ENCODE peak calls at places on chromosomes 3 and 15, in six cellular contexts. T is kidney, V is OCI-LY7, J is heart right ventricle, P is endothelial cell of umbilical vein, L is sigmoid colon. F is an unnamed sample.
A peak's percentile ranks its signal among the peaks of the same experiment; 100 is the strongest.

GRCh38 chr3:157475921-157476395 is 27.3 kb downstream of the VEPH1 start:
- DNase-seq in V (no peak), J (no peak), L (no peak), P (peak; percentile 46), T (no peak), F (no peak)

GRCh38 chr15:49793943-49794342 is 173.1 kb downstream of the DTWD1 start:
- DNase-seq in T (no peak), V (no peak), P (no peak), J (no peak), L (no peak), F (no peak)

GRCh38 chr15:31327674-31328424 is 1.2 kb downstream of the KLF13 start:
- DNase-seq in V (peak; percentile 73), T (peak; percentile 92), J (peak; percentile 65), L (peak; percentile 81), P (peak; percentile 18), F (peak; percentile 53)

GRCh38 chr15:48811325-48811938 is 563 bp upstream of the CEP152 start:
- DNase-seq in L (no peak), J (no peak), P (no peak), T (no peak), V (peak; percentile 28), F (no peak)

GRCh38 chr15:79989682-79990081 is 18.7 kb upstream of the BCL2A1 start:
- DNase-seq in T (no peak), L (no peak), J (no peak), P (no peak), V (no peak), F (no peak)

GRCh38 chr3:183244219-183244618 is 8.8 kb upstream of the B3GNT5 start:
- DNase-seq in J (peak; percentile 56), T (no peak), V (no peak), L (peak; percentile 71), P (peak; percentile 37), F (peak; percentile 54)

GRCh38 chr3:175082631-175083030 is 223.5 kb downstream of the NAALADL2 start:
- DNase-seq in P (no peak), V (no peak), T (no peak), J (no peak), L (no peak), F (no peak)

GRCh38 chr3:110069641-110070538 is 732.5 kb upstream of the DPPA4 start:
- DNase-seq in V (no peak), J (peak; percentile 23), T (no peak), L (no peak), P (no peak), F (no peak)

GRCh38 chr3:125478321-125478720 is 41.7 kb downstream of the SNX4 start:
- DNase-seq in P (no peak), L (no peak), J (no peak), V (no peak), T (no peak), F (no peak)

GRCh38 chr3:134895181-134895580 is 100.1 kb downstream of the EPHB1 start:
- DNase-seq in J (no peak), V (no peak), T (no peak), L (no peak), P (no peak), F (no peak)

GRCh38 chr15:48297668-48298067 is 33.6 kb upstream of the DUT start:
- DNase-seq in P (no peak), V (no peak), L (no peak), J (no peak), T (no peak), F (no peak)

GRCh38 chr3:62300617-62301016 is 72.7 kb downstream of the FEZF2 start:
- DNase-seq in J (no peak), T (no peak), V (no peak), L (no peak), P (no peak), F (no peak)

GRCh38 chr3:107987036-107987557 is 103.7 kb downstream of the CD47 start:
- DNase-seq in L (peak; percentile 94), J (peak; percentile 85), P (peak; percentile 95), V (no peak), T (no peak), F (peak; percentile 73)

GRCh38 chr3:24640330-24640877 is 145.8 kb upstream of the THRB start:
- DNase-seq in P (peak; percentile 63), J (no peak), L (no peak), V (no peak), T (no peak), F (no peak)

GRCh38 chr15:52559583-52559982 is 9.2 kb downstream of the ARPP19 start:
- DNase-seq in P (no peak), T (no peak), L (no peak), V (no peak), J (no peak), F (no peak)

GRCh38 chr3:100033184-100033583 is 81.1 kb downstream of the FILIP1L start:
- DNase-seq in P (no peak), T (no peak), V (no peak), J (no peak), L (no peak), F (no peak)

GRCh38 chr3:196255776-196256175 is 31.8 kb downstream of the PCYT1A start:
- DNase-seq in L (no peak), T (no peak), V (no peak), P (no peak), J (no peak), F (no peak)

GRCh38 chr3:141407043-141407442 is 38.7 kb downstream of the ZBTB38 start:
- DNase-seq in T (no peak), J (peak; percentile 69), L (peak; percentile 93), P (no peak), V (no peak), F (peak; percentile 61)

GRCh38 chr3:43378066-43378935 is 92.0 kb downstream of the SNRK start:
- DNase-seq in J (no peak), L (no peak), P (no peak), T (no peak), V (peak; percentile 60), F (no peak)

GRCh38 chr3:17154941-17155340 is 270.2 kb downstream of the PLCL2 start:
- DNase-seq in J (no peak), L (no peak), V (no peak), T (no peak), P (no peak), F (no peak)

GRCh38 chr3:195806211-195806915 is 5.4 kb downstream of the MUC4 start:
- DNase-seq in V (peak; percentile 30), L (peak; percentile 50), P (peak; percentile 69), J (no peak), T (no peak), F (no peak)

GRCh38 chr3:24519368-24520100 is 24.9 kb upstream of the THRB start:
- DNase-seq in J (peak; percentile 35), V (no peak), T (no peak), P (no peak), L (no peak), F (peak; percentile 30)

GRCh38 chr15:40957041-40957555 is 3.8 kb downstream of the CHAC1 start:
- DNase-seq in P (no peak), T (peak; percentile 39), V (no peak), J (no peak), L (no peak), F (no peak)

GRCh38 chr3:122975163-122975923 is 52.2 kb downstream of the SEMA5B start:
- DNase-seq in L (peak; percentile 89), J (peak; percentile 27), T (peak; percentile 87), P (no peak), V (peak; percentile 53), F (no peak)

GRCh38 chr15:96330064-96330449 is 443 bp upstream of the NR2F2 start:
- DNase-seq in P (peak; percentile 80), T (no peak), J (no peak), L (peak; percentile 92), V (no peak), F (peak; percentile 73)

GRCh38 chr3:14534379-14535191 is 5.6 kb downstream of the GRIP2 start:
- DNase-seq in T (peak; percentile 51), J (no peak), L (no peak), V (no peak), P (no peak), F (no peak)

GRCh38 chr15:92365816-92366215 is 27.9 kb upstream of the ST8SIA2 start:
- DNase-seq in P (no peak), T (no peak), L (no peak), J (no peak), V (no peak), F (no peak)

GRCh38 chr15:39299506-39300267 is 281.2 kb upstream of the THBS1 start:
- DNase-seq in V (no peak), P (no peak), J (no peak), L (no peak), T (no peak), F (no peak)

GRCh38 chr3:188788621-188789081 is 383.1 kb upstream of the TPRG1 start:
- DNase-seq in L (no peak), J (no peak), V (no peak), T (no peak), P (peak; percentile 90), F (no peak)

GRCh38 chr15:66723826-66724731 is 22.0 kb downstream of the SMAD6 start:
- DNase-seq in V (no peak), J (no peak), P (no peak), L (no peak), T (no peak), F (no peak)

GRCh38 chr15:46461416-46461815 is 826.6 kb downstream of the SQOR start:
- DNase-seq in V (no peak), J (no peak), T (no peak), L (no peak), P (no peak), F (no peak)

GRCh38 chr3:182226995-182227394 is 515.3 kb downstream of the SOX2 start:
- DNase-seq in J (no peak), T (no peak), L (no peak), P (no peak), V (peak; percentile 13), F (no peak)
- TF ChIP-seq CTCF in J (no peak), T (no peak), L (no peak), P (no peak), V (peak; percentile 41), F (no peak)

DNA sequence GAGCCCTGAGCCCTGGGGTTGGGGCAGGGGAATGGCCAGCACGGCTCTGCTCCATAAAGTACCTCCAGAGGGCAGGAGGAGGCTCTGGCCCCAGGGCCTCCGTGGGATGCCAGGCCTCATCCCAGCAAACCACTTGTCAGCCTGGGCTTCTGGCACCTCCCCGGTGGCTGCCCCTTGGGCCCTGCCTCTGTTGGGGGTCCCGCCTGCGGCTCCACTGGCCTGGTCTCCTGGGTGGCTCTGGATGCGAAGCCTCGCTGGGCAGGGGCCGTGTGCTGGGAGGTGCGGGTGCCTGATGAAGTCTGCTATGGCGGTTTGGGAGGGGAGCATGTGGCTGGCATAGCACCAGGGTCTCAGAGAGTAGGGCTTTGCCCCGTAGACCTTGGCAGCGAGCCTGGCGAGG is 37.6 kb downstream of the PLXNA1 start:
- DNase-seq in P (no peak), J (no peak), L (no peak), V (no peak), T (no peak), F (no peak)
- H3K36me3 ChIP-seq in P (peaks cover 3% of the 10 kb centered on the region), J (peaks cover 80% of the 10 kb centered on the region), L (peaks cover 23% of the 10 kb centered on the region), V (no peaks in the 10 kb centered on the region), T (peaks cover 23% of the 10 kb centered on the region), F (peaks cover 61% of the 10 kb centered on the region)

GRCh38 chr15:97783240-97783639 is 177.3 kb upstream of the ARRDC4 start:
- DNase-seq in P (no peak), V (no peak), L (no peak), T (no peak), J (no peak), F (no peak)
- H3K4me3 ChIP-seq in P (no peak overlapping the region), V (no peak overlapping the region), L (no peak overlapping the region), T (no peak overlapping the region), J (no peak overlapping the region), F (no peak overlapping the region)

DNA sequence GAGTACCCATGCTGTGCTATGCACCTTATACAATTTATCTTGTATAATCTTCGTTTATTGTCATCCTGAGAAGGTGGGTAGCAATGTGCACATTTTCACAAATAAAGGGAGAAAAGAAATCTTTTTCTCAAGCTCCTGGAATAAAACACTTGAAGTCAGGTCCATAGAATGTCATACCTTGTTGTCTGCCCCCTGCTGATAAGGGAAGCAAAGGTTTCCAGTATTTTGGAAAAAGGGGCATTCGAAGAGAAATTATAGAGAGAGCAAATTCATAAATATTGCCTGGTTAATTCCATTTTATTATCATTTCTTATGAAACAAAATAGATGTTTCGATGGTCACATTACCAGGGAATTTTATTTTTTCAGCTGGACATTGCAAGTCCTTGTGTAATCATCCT is 277.8 kb downstream of the RAP2B start:
- DNase-seq in T (no peak), P (no peak), V (no peak), L (no peak), J (no peak), F (no peak)
- TF ChIP-seq CTCF in T (no peak), P (no peak), V (peak; percentile 17), L (no peak), J (no peak), F (no peak)